ENCODE peak calls at places on chromosome 21, in five cellular contexts. One of them, this sample, is unnamed.

GRCh38 chr21:36164427-36164784 is 7.8 kb downstream of the DOP1B start:
- DNase-seq in GM10248: no peak
- DNase-seq in retinal pigment epithelial cell: no peak
- DNase-seq in bronchial epithelial cell: no peak
- DNase-seq in Peyer's patch: no peak
- DNase-seq in this sample: no peak

GRCh38 chr21:44984792-44985440 is 45.1 kb downstream of the SLX9 start:
- DNase-seq in retinal pigment epithelial cell: no peak
- DNase-seq in Peyer's patch: no peak
- DNase-seq in GM10248: no peak
- DNase-seq in bronchial epithelial cell: no peak
- DNase-seq in this sample: no peak

GRCh38 chr21:45169001-45169400 is 94.6 kb downstream of the ADARB1 start:
- DNase-seq in Peyer's patch: no peak
- DNase-seq in bronchial epithelial cell: no peak
- DNase-seq in retinal pigment epithelial cell: no peak
- DNase-seq in GM10248: no peak
- DNase-seq in this sample: no peak

GRCh38 chr21:18285379-18285778 is 40.7 kb downstream of the CHODL start:
- DNase-seq in retinal pigment epithelial cell: no peak
- DNase-seq in bronchial epithelial cell: no peak
- DNase-seq in Peyer's patch: no peak
- DNase-seq in GM10248: no peak
- DNase-seq in this sample: no peak

GRCh38 chr21:45618846-45619485 is 24.6 kb upstream of the PCBP3 start:
- DNase-seq in Peyer's patch: peak
- DNase-seq in bronchial epithelial cell: no peak
- DNase-seq in GM10248: no peak
- DNase-seq in retinal pigment epithelial cell: no peak
- DNase-seq in this sample: peak

GRCh38 chr21:41171210-41171609 is 3.2 kb downstream of the BACE2 start:
- DNase-seq in retinal pigment epithelial cell: peak
- DNase-seq in GM10248: no peak
- DNase-seq in bronchial epithelial cell: peak
- DNase-seq in Peyer's patch: peak
- DNase-seq in this sample: peak

GRCh38 chr21:17673261-17674020 is 60.7 kb upstream of the BTG3 start:
- DNase-seq in Peyer's patch: no peak
- DNase-seq in bronchial epithelial cell: peak
- DNase-seq in GM10248: no peak
- DNase-seq in retinal pigment epithelial cell: peak
- DNase-seq in this sample: peak

GRCh38 chr21:27807596-27807995 is 840.7 kb upstream of the ADAMTS5 start:
- DNase-seq in retinal pigment epithelial cell: no peak
- DNase-seq in GM10248: no peak
- DNase-seq in Peyer's patch: no peak
- DNase-seq in bronchial epithelial cell: no peak
- DNase-seq in this sample: peak

GRCh38 chr21:45140346-45140940 is 66.1 kb downstream of the ADARB1 start:
- DNase-seq in bronchial epithelial cell: peak
- DNase-seq in retinal pigment epithelial cell: peak
- DNase-seq in GM10248: peak
- DNase-seq in Peyer's patch: peak
- DNase-seq in this sample: peak

GRCh38 chr21:16608209-16608830 is 878.5 kb downstream of the USP25 start:
- DNase-seq in GM10248: no peak
- DNase-seq in bronchial epithelial cell: peak
- DNase-seq in retinal pigment epithelial cell: no peak
- DNase-seq in Peyer's patch: no peak
- DNase-seq in this sample: peak

GRCh38 chr21:32455548-32455947 is 43.0 kb downstream of the EVA1C start:
- DNase-seq in GM10248: no peak
- DNase-seq in Peyer's patch: no peak
- DNase-seq in retinal pigment epithelial cell: no peak
- DNase-seq in bronchial epithelial cell: no peak
- DNase-seq in this sample: peak

GRCh38 chr21:45130324-45130774 is 56.0 kb downstream of the ADARB1 start:
- DNase-seq in bronchial epithelial cell: peak
- DNase-seq in Peyer's patch: no peak
- DNase-seq in retinal pigment epithelial cell: no peak
- DNase-seq in GM10248: no peak
- DNase-seq in this sample: peak

GRCh38 chr21:14981246-14981645 is 83.6 kb downstream of the NRIP1 start:
- DNase-seq in Peyer's patch: no peak
- DNase-seq in bronchial epithelial cell: no peak
- DNase-seq in retinal pigment epithelial cell: no peak
- DNase-seq in GM10248: no peak
- DNase-seq in this sample: no peak

GRCh38 chr21:14985306-14985705 is 79.5 kb downstream of the NRIP1 start:
- DNase-seq in bronchial epithelial cell: no peak
- DNase-seq in retinal pigment epithelial cell: no peak
- DNase-seq in Peyer's patch: no peak
- DNase-seq in GM10248: no peak
- DNase-seq in this sample: no peak

GRCh38 chr21:14977814-14978213 is 87.0 kb downstream of the NRIP1 start:
- DNase-seq in GM10248: no peak
- DNase-seq in bronchial epithelial cell: no peak
- DNase-seq in Peyer's patch: no peak
- DNase-seq in retinal pigment epithelial cell: no peak
- DNase-seq in this sample: no peak

GRCh38 chr21:14979264-14979663 is 85.5 kb downstream of the NRIP1 start:
- DNase-seq in retinal pigment epithelial cell: no peak
- DNase-seq in bronchial epithelial cell: no peak
- DNase-seq in GM10248: no peak
- DNase-seq in Peyer's patch: no peak
- DNase-seq in this sample: no peak

DNA sequence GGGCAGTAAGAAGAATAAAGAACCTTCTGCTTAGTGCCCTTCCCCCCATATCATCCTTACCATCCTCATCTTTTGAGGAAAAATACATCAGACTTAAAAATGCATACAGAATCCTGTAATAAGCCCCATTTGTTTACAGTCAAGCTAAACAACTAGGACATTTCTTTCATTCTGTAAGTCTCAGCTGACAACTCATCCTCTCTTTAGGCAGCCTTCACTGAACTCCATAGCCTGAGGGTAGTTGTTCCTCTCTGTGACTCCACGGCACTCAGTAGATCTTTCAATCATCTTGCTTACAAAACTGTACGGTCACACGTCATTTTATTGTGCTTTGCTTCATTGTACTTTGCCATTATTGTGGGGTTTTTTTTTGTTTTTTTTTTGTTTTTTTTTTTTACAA is 82.5 kb downstream of the NRIP1 start:
- DNase-seq in Peyer's patch: no peak
- DNase-seq in retinal pigment epithelial cell: no peak
- DNase-seq in GM10248: no peak
- DNase-seq in bronchial epithelial cell: no peak
- DNase-seq in this sample: peak
- TF ChIP-seq CTCF in Peyer's patch: no peak
- TF ChIP-seq CTCF in retinal pigment epithelial cell: no peak
- TF ChIP-seq CTCF in GM10248: no peak
- TF ChIP-seq CTCF in bronchial epithelial cell: no peak
- TF ChIP-seq CTCF in this sample: no peak

GRCh38 chr21:42496120-42496838 is at the start of gene RSPH1:
- DNase-seq in Peyer's patch: peak
- DNase-seq in GM10248: peak
- DNase-seq in retinal pigment epithelial cell: peak
- DNase-seq in bronchial epithelial cell: peak
- DNase-seq in this sample: peak
- TF ChIP-seq CTCF in Peyer's patch: no peak
- TF ChIP-seq CTCF in GM10248: peak
- TF ChIP-seq CTCF in retinal pigment epithelial cell: no peak
- TF ChIP-seq CTCF in bronchial epithelial cell: no peak
- TF ChIP-seq CTCF in this sample: no peak

GRCh38 chr21:23694396-23694795 is 1912.9 kb downstream of the MRPL39 start:
- DNase-seq in GM10248: no peak
- DNase-seq in Peyer's patch: no peak
- DNase-seq in bronchial epithelial cell: no peak
- DNase-seq in retinal pigment epithelial cell: no peak
- DNase-seq in this sample: peak
- TF ChIP-seq CTCF in GM10248: no peak
- TF ChIP-seq CTCF in Peyer's patch: no peak
- TF ChIP-seq CTCF in bronchial epithelial cell: no peak
- TF ChIP-seq CTCF in retinal pigment epithelial cell: no peak
- TF ChIP-seq CTCF in this sample: peak

GRCh38 chr21:34020005-34020847 is 53.2 kb upstream of the MRPS6 start:
- DNase-seq in GM10248: peak
- DNase-seq in Peyer's patch: peak
- DNase-seq in retinal pigment epithelial cell: no peak
- DNase-seq in bronchial epithelial cell: no peak
- DNase-seq in this sample: peak
- TF ChIP-seq CTCF in GM10248: peak
- TF ChIP-seq CTCF in Peyer's patch: no peak
- TF ChIP-seq CTCF in retinal pigment epithelial cell: no peak
- TF ChIP-seq CTCF in bronchial epithelial cell: no peak
- TF ChIP-seq CTCF in this sample: no peak

DNA sequence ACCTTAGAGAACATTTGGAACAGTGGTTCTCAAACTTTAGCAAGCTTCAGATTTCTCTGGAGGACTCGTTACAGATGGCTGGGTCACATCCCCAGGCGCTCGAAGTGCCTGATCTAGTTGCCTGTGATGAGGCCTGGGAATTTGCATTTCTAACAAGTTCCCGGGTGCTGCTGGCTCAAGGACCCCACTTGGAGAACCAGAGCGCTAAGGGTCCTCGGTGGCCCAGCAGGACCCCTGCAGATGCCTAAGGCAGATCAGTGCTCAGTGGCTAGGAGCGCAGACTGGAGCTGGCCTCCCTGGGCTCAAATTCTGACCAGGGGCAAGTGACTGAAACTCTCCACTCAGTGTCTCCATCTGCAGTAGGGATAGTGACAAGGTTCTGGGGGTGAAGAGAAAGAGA is 208.2 kb downstream of the DYRK1A start:
- DNase-seq in retinal pigment epithelial cell: no peak
- DNase-seq in GM10248: no peak
- DNase-seq in bronchial epithelial cell: no peak
- DNase-seq in Peyer's patch: no peak
- DNase-seq in this sample: no peak
- TF ChIP-seq CTCF in retinal pigment epithelial cell: no peak
- TF ChIP-seq CTCF in GM10248: no peak
- TF ChIP-seq CTCF in bronchial epithelial cell: no peak
- TF ChIP-seq CTCF in Peyer's patch: no peak
- TF ChIP-seq CTCF in this sample: no peak

DNA sequence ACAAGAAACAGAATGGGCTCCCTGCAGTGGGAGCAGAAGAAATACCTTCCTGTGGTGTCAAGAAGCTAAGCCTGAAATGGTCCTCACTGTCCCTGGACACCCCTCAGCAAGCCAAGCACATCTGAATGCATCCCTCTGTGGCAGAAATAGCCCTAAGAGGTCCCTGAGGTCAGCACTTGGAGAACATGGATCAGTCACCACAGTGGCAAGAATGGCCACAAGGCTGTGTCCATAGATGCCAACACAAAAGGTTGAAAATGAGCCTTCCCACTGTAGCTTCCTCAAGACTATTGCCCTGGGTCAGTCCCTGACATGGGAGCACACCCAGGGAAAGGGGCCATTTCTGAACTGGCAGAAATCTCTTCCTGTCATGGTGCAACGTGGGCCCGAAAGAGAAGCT is 27.7 kb downstream of the PSMG1 start:
- DNase-seq in Peyer's patch: no peak
- DNase-seq in retinal pigment epithelial cell: no peak
- DNase-seq in bronchial epithelial cell: no peak
- DNase-seq in GM10248: no peak
- DNase-seq in this sample: no peak
- TF ChIP-seq CTCF in Peyer's patch: no peak
- TF ChIP-seq CTCF in retinal pigment epithelial cell: no peak
- TF ChIP-seq CTCF in bronchial epithelial cell: no peak
- TF ChIP-seq CTCF in GM10248: no peak
- TF ChIP-seq CTCF in this sample: no peak

This sample was measured in MCF 10A.